ENCODE peak calls at places on chromosomes 11 and 22, in eight cellular contexts. One of them, this sample, is unnamed.

GRCh38 chr11:79415411-79415810 is 25.4 kb downstream of the TENM4 start:
- DNase-seq in ascending aorta: no peak
- DNase-seq in left ventricle myocardium inferior: no peak
- DNase-seq in suprapubic skin: no peak
- DNase-seq in fibroblast of mammary gland: peak; percentile 57
- DNase-seq in fibroblast of lung: no peak
- DNase-seq in GM23248: peak; percentile 39
- DNase-seq in mammary epithelial cell: no peak
- DNase-seq in this sample: no peak

GRCh38 chr11:76408171-76408965 is 27.2 kb downstream of the GVQW3 start:
- DNase-seq in GM23248: no peak
- DNase-seq in fibroblast of mammary gland: no peak
- DNase-seq in ascending aorta: no peak
- DNase-seq in mammary epithelial cell: no peak
- DNase-seq in suprapubic skin: no peak
- DNase-seq in fibroblast of lung: no peak
- DNase-seq in left ventricle myocardium inferior: no peak
- DNase-seq in this sample: no peak

GRCh38 chr22:18110194-18110943 is at the start of gene TUBA8:
- DNase-seq in suprapubic skin: peak; percentile 87
- DNase-seq in GM23248: peak; percentile 75
- DNase-seq in fibroblast of lung: peak; percentile 20
- DNase-seq in fibroblast of mammary gland: no peak
- DNase-seq in mammary epithelial cell: peak; percentile 25
- DNase-seq in ascending aorta: no peak
- DNase-seq in left ventricle myocardium inferior: peak; percentile 65
- DNase-seq in this sample: no peak

GRCh38 chr11:76235233-76236091 is 29.2 kb upstream of the WNT11 start:
- DNase-seq in fibroblast of lung: peak; percentile 94
- DNase-seq in suprapubic skin: peak; percentile 94
- DNase-seq in left ventricle myocardium inferior: peak; percentile 84
- DNase-seq in mammary epithelial cell: peak; percentile 85
- DNase-seq in fibroblast of mammary gland: peak; percentile 90
- DNase-seq in ascending aorta: peak; percentile 66
- DNase-seq in GM23248: peak; percentile 96
- DNase-seq in this sample: peak; percentile 67

GRCh38 chr11:28615542-28615941 is 507.4 kb downstream of the METTL15 start:
- DNase-seq in GM23248: no peak
- DNase-seq in fibroblast of mammary gland: no peak
- DNase-seq in left ventricle myocardium inferior: no peak
- DNase-seq in ascending aorta: no peak
- DNase-seq in mammary epithelial cell: no peak
- DNase-seq in fibroblast of lung: no peak
- DNase-seq in suprapubic skin: no peak
- DNase-seq in this sample: peak; percentile 49

GRCh38 chr11:129815596-129816461 is at the start of gene TMEM45B:
- DNase-seq in GM23248: no peak
- DNase-seq in mammary epithelial cell: no peak
- DNase-seq in left ventricle myocardium inferior: no peak
- DNase-seq in suprapubic skin: no peak
- DNase-seq in fibroblast of lung: no peak
- DNase-seq in ascending aorta: no peak
- DNase-seq in fibroblast of mammary gland: no peak
- DNase-seq in this sample: no peak

GRCh38 chr11:106959386-106959785 is 58.9 kb downstream of the GUCY1A2 start:
- DNase-seq in mammary epithelial cell: no peak
- DNase-seq in fibroblast of lung: no peak
- DNase-seq in fibroblast of mammary gland: no peak
- DNase-seq in suprapubic skin: no peak
- DNase-seq in GM23248: no peak
- DNase-seq in ascending aorta: no peak
- DNase-seq in left ventricle myocardium inferior: no peak
- DNase-seq in this sample: no peak

GRCh38 chr22:49151256-49152131 is 676.2 kb downstream of the BRD1 start:
- DNase-seq in ascending aorta: no peak
- DNase-seq in fibroblast of lung: no peak
- DNase-seq in mammary epithelial cell: no peak
- DNase-seq in suprapubic skin: no peak
- DNase-seq in fibroblast of mammary gland: no peak
- DNase-seq in left ventricle myocardium inferior: no peak
- DNase-seq in GM23248: no peak
- DNase-seq in this sample: no peak

GRCh38 chr11:110336054-110336453 is 39.6 kb upstream of the RDX start:
- DNase-seq in mammary epithelial cell: no peak
- DNase-seq in GM23248: no peak
- DNase-seq in suprapubic skin: no peak
- DNase-seq in fibroblast of mammary gland: no peak
- DNase-seq in ascending aorta: no peak
- DNase-seq in fibroblast of lung: no peak
- DNase-seq in left ventricle myocardium inferior: no peak
- DNase-seq in this sample: no peak

GRCh38 chr11:60691636-60692035 is 7.8 kb upstream of the MS4A8 start:
- DNase-seq in suprapubic skin: no peak
- DNase-seq in mammary epithelial cell: no peak
- DNase-seq in ascending aorta: no peak
- DNase-seq in left ventricle myocardium inferior: no peak
- DNase-seq in fibroblast of lung: no peak
- DNase-seq in GM23248: no peak
- DNase-seq in fibroblast of mammary gland: no peak
- DNase-seq in this sample: no peak

GRCh38 chr11:111592491-111592890 is 9.8 kb upstream of the SIK2 start:
- DNase-seq in suprapubic skin: no peak
- DNase-seq in fibroblast of lung: no peak
- DNase-seq in GM23248: no peak
- DNase-seq in ascending aorta: no peak
- DNase-seq in mammary epithelial cell: no peak
- DNase-seq in left ventricle myocardium inferior: no peak
- DNase-seq in fibroblast of mammary gland: no peak
- DNase-seq in this sample: no peak

GRCh38 chr11:20031155-20032001 is 128.9 kb downstream of the DBX1 start:
- DNase-seq in fibroblast of mammary gland: peak; percentile 87
- DNase-seq in ascending aorta: no peak
- DNase-seq in mammary epithelial cell: peak; percentile 69
- DNase-seq in fibroblast of lung: peak; percentile 92
- DNase-seq in suprapubic skin: no peak
- DNase-seq in left ventricle myocardium inferior: no peak
- DNase-seq in GM23248: peak; percentile 87
- DNase-seq in this sample: peak; percentile 81

GRCh38 chr11:125110506-125110905 is 920 bp downstream of the TMEM218 start:
- DNase-seq in suprapubic skin: no peak
- DNase-seq in fibroblast of lung: no peak
- DNase-seq in mammary epithelial cell: no peak
- DNase-seq in left ventricle myocardium inferior: no peak
- DNase-seq in GM23248: peak; percentile 38
- DNase-seq in ascending aorta: no peak
- DNase-seq in fibroblast of mammary gland: peak; percentile 16
- DNase-seq in this sample: no peak

GRCh38 chr11:31493235-31493634 is 16.2 kb downstream of the IMMP1L start:
- DNase-seq in fibroblast of mammary gland: no peak
- DNase-seq in left ventricle myocardium inferior: no peak
- DNase-seq in ascending aorta: no peak
- DNase-seq in suprapubic skin: no peak
- DNase-seq in mammary epithelial cell: no peak
- DNase-seq in GM23248: no peak
- DNase-seq in fibroblast of lung: no peak
- DNase-seq in this sample: no peak

GRCh38 chr22:45286854-45287551 is 2.3 kb downstream of the UPK3A start:
- DNase-seq in mammary epithelial cell: no peak
- DNase-seq in GM23248: no peak
- DNase-seq in left ventricle myocardium inferior: no peak
- DNase-seq in suprapubic skin: no peak
- DNase-seq in ascending aorta: no peak
- DNase-seq in fibroblast of mammary gland: no peak
- DNase-seq in fibroblast of lung: no peak
- DNase-seq in this sample: no peak

GRCh38 chr11:58905716-58906547 is 33.4 kb upstream of the GLYATL1 start:
- DNase-seq in suprapubic skin: no peak
- DNase-seq in GM23248: peak; percentile 83
- DNase-seq in fibroblast of mammary gland: peak; percentile 91
- DNase-seq in mammary epithelial cell: peak; percentile 93
- DNase-seq in left ventricle myocardium inferior: peak; percentile 63
- DNase-seq in fibroblast of lung: peak; percentile 94
- DNase-seq in ascending aorta: no peak
- DNase-seq in this sample: peak; percentile 80
- H3K4me3 ChIP-seq in suprapubic skin: peak overlapping the region; percentile 46
- H3K4me3 ChIP-seq in GM23248: peak overlapping the region; percentile 73
- H3K4me3 ChIP-seq in fibroblast of mammary gland: peak overlapping the region; percentile 66
- H3K4me3 ChIP-seq in mammary epithelial cell: no peak overlapping the region
- H3K4me3 ChIP-seq in left ventricle myocardium inferior: peak overlapping the region; percentile 57
- H3K4me3 ChIP-seq in fibroblast of lung: peak overlapping the region; percentile 51
- H3K4me3 ChIP-seq in ascending aorta: peak overlapping the region; percentile 40
- H3K4me3 ChIP-seq in this sample: peak overlapping the region; percentile 66

GRCh38 chr11:46512261-46512881 is 81.5 kb downstream of the AMBRA1 start:
- DNase-seq in fibroblast of lung: no peak
- DNase-seq in mammary epithelial cell: no peak
- DNase-seq in left ventricle myocardium inferior: no peak
- DNase-seq in suprapubic skin: no peak
- DNase-seq in ascending aorta: no peak
- DNase-seq in GM23248: no peak
- DNase-seq in fibroblast of mammary gland: no peak
- DNase-seq in this sample: no peak
- H3K4me3 ChIP-seq in fibroblast of lung: no peak overlapping the region
- H3K4me3 ChIP-seq in mammary epithelial cell: no peak overlapping the region
- H3K4me3 ChIP-seq in left ventricle myocardium inferior: no peak overlapping the region
- H3K4me3 ChIP-seq in suprapubic skin: no peak overlapping the region
- H3K4me3 ChIP-seq in ascending aorta: no peak overlapping the region
- H3K4me3 ChIP-seq in GM23248: no peak overlapping the region
- H3K4me3 ChIP-seq in fibroblast of mammary gland: no peak overlapping the region
- H3K4me3 ChIP-seq in this sample: no peak overlapping the region

GRCh38 chr22:28440517-28441366 is 238.9 kb downstream of the TTC28 start:
- DNase-seq in fibroblast of mammary gland: peak; percentile 74
- DNase-seq in suprapubic skin: no peak
- DNase-seq in GM23248: peak; percentile 67
- DNase-seq in mammary epithelial cell: no peak
- DNase-seq in left ventricle myocardium inferior: no peak
- DNase-seq in ascending aorta: no peak
- DNase-seq in fibroblast of lung: peak; percentile 83
- DNase-seq in this sample: no peak

GRCh38 chr22:28438183-28438778 is 241.4 kb downstream of the TTC28 start:
- DNase-seq in fibroblast of lung: no peak
- DNase-seq in GM23248: no peak
- DNase-seq in ascending aorta: no peak
- DNase-seq in suprapubic skin: no peak
- DNase-seq in left ventricle myocardium inferior: no peak
- DNase-seq in fibroblast of mammary gland: no peak
- DNase-seq in mammary epithelial cell: no peak
- DNase-seq in this sample: no peak

GRCh38 chr22:28430656-28431055 is 249.0 kb downstream of the TTC28 start:
- DNase-seq in fibroblast of lung: no peak
- DNase-seq in suprapubic skin: no peak
- DNase-seq in mammary epithelial cell: no peak
- DNase-seq in fibroblast of mammary gland: no peak
- DNase-seq in left ventricle myocardium inferior: no peak
- DNase-seq in ascending aorta: no peak
- DNase-seq in GM23248: peak; percentile 44
- DNase-seq in this sample: no peak

GRCh38 chr22:28435271-28435825 is 244.3 kb downstream of the TTC28 start:
- DNase-seq in ascending aorta: no peak
- DNase-seq in fibroblast of mammary gland: no peak
- DNase-seq in suprapubic skin: no peak
- DNase-seq in GM23248: peak; percentile 37
- DNase-seq in fibroblast of lung: no peak
- DNase-seq in left ventricle myocardium inferior: peak; percentile 44
- DNase-seq in mammary epithelial cell: peak; percentile 47
- DNase-seq in this sample: no peak

GRCh38 chr22:28435960-28436359 is 243.7 kb downstream of the TTC28 start:
- DNase-seq in left ventricle myocardium inferior: no peak
- DNase-seq in GM23248: peak; percentile 42
- DNase-seq in ascending aorta: no peak
- DNase-seq in suprapubic skin: no peak
- DNase-seq in fibroblast of lung: no peak
- DNase-seq in fibroblast of mammary gland: no peak
- DNase-seq in mammary epithelial cell: peak; percentile 48
- DNase-seq in this sample: no peak
- H3K4me3 ChIP-seq in left ventricle myocardium inferior: no peak overlapping the region
- H3K4me3 ChIP-seq in GM23248: no peak overlapping the region
- H3K4me3 ChIP-seq in ascending aorta: no peak overlapping the region
- H3K4me3 ChIP-seq in suprapubic skin: no peak overlapping the region
- H3K4me3 ChIP-seq in fibroblast of lung: no peak overlapping the region
- H3K4me3 ChIP-seq in fibroblast of mammary gland: no peak overlapping the region
- H3K4me3 ChIP-seq in mammary epithelial cell: no peak overlapping the region
- H3K4me3 ChIP-seq in this sample: no peak overlapping the region

GRCh38 chr22:38081636-38081940 is 2.4 kb downstream of the SLC16A8 start:
- DNase-seq in fibroblast of lung: no peak
- DNase-seq in suprapubic skin: no peak
- DNase-seq in mammary epithelial cell: no peak
- DNase-seq in GM23248: no peak
- DNase-seq in fibroblast of mammary gland: no peak
- DNase-seq in ascending aorta: no peak
- DNase-seq in left ventricle myocardium inferior: no peak
- DNase-seq in this sample: no peak

GRCh38 chr22:38080468-38080846 is 3.5 kb downstream of the SLC16A8 start:
- DNase-seq in fibroblast of lung: no peak
- DNase-seq in left ventricle myocardium inferior: no peak
- DNase-seq in fibroblast of mammary gland: no peak
- DNase-seq in mammary epithelial cell: no peak
- DNase-seq in ascending aorta: no peak
- DNase-seq in suprapubic skin: no peak
- DNase-seq in GM23248: no peak
- DNase-seq in this sample: no peak

GRCh38 chr22:38080847-38081635 is 2.9 kb downstream of the SLC16A8 start:
- DNase-seq in suprapubic skin: no peak
- DNase-seq in fibroblast of lung: peak; percentile 24
- DNase-seq in mammary epithelial cell: no peak
- DNase-seq in GM23248: peak; percentile 67
- DNase-seq in left ventricle myocardium inferior: peak; percentile 41
- DNase-seq in fibroblast of mammary gland: peak; percentile 18
- DNase-seq in ascending aorta: no peak
- DNase-seq in this sample: no peak

GRCh38 chr22:38082986-38083710 is 836 bp downstream of the SLC16A8 start:
- DNase-seq in suprapubic skin: no peak
- DNase-seq in mammary epithelial cell: no peak
- DNase-seq in left ventricle myocardium inferior: no peak
- DNase-seq in fibroblast of lung: no peak
- DNase-seq in GM23248: no peak
- DNase-seq in ascending aorta: no peak
- DNase-seq in fibroblast of mammary gland: no peak
- DNase-seq in this sample: no peak

DNA sequence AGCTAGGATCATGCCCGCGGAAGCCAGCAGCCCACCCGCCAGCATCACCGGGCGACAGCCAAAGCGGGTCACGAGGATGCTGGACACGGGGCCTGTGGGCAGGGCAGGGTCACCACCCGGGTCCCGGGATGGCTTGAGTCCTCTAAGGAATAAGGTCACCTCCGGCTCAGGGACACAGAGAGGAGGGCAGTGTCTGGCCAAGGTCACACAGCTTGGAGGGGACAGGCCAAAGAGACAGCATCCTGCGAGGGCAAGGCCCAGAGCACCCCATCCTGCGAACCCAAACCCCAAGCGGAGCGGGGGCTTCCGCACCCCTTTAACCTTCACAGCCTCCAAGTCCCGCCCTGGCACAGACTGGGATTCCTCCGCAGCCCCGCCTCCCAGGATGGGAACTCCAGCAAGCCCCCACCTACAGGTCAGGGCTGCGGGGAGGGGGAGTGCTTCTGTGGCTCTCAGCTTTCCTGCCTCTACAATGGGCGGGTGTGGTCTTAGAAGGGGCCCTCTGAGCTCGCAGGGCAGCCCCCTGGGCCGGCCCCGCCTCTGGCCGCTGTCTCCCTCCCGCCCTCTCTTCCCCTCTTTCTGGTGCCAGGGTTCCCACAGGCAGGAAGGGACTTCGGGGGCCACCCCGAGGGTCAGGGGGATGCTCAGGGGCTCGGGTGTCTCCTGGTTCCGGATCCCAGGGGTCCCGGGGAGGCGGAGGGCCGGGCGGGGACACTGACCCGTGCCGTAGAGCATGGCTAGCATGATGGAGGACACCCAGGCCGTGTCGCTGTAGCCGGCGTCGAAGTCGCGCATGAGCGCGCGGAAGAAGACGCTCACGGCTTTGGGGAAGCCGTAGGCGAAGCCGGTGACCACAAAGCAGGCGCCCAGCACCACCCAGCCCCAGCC is 1.8 kb downstream of the SLC16A8 start:
- DNase-seq in fibroblast of mammary gland: no peak
- DNase-seq in suprapubic skin: no peak
- DNase-seq in mammary epithelial cell: no peak
- DNase-seq in fibroblast of lung: no peak
- DNase-seq in left ventricle myocardium inferior: no peak
- DNase-seq in ascending aorta: no peak
- DNase-seq in GM23248: no peak
- DNase-seq in this sample: no peak
- H3K4me3 ChIP-seq in fibroblast of mammary gland: no peak overlapping the region
- H3K4me3 ChIP-seq in suprapubic skin: peak overlapping the region; percentile 53
- H3K4me3 ChIP-seq in mammary epithelial cell: no peak overlapping the region
- H3K4me3 ChIP-seq in fibroblast of lung: no peak overlapping the region
- H3K4me3 ChIP-seq in left ventricle myocardium inferior: peak overlapping the region; percentile 65
- H3K4me3 ChIP-seq in ascending aorta: peak overlapping the region; percentile 51
- H3K4me3 ChIP-seq in GM23248: peak overlapping the region; percentile 45
- H3K4me3 ChIP-seq in this sample: peak overlapping the region; percentile 36

This sample was measured in skeletal muscle cell.